ENCODE peak calls at places on chromosomes 1 and 21, in seven cellular contexts. Y is central memory CD4-positive, alpha-beta T cell; N is LNCaP clone FGC; V is activated gamma-delta T cell treated with Interleukin-2 at 50 U/mL for 16 hours; D is Calu3; W is CD4-positive, alpha-beta T cell; E is cardiac fibroblast. U is an unnamed sample.

GRCh38 chr21:35321322-35322200 is 272.5 kb upstream of the RUNX1 start:
- DNase-seq in V (no peak), D (no peak), W (no peak), E (no peak), Y (no peak), N (no peak), U (no peak)

GRCh38 chr1:104856518-104856917 is 1106.8 kb downstream of the AMY1C start:
- DNase-seq in Y (no peak), D (no peak), W (no peak), E (no peak), N (no peak), V (no peak), U (no peak)

GRCh38 chr1:67686272-67687197 is 1.5 kb downstream of the GADD45A start:
- DNase-seq in V (peak), E (peak), N (peak), W (peak), Y (peak), D (peak), U (peak)

GRCh38 chr1:43557744-43558245 is 27.1 kb downstream of the PTPRF start:
- DNase-seq in E (peak), D (peak), Y (no peak), N (no peak), W (no peak), V (no peak), U (no peak)

GRCh38 chr1:53681647-53682368 is 57.2 kb downstream of the GLIS1 start:
- DNase-seq in Y (peak), D (peak), V (peak), N (peak), W (peak), E (peak), U (peak)

GRCh38 chr1:80633947-80634710 is 1166.6 kb upstream of the ADGRL2 start:
- DNase-seq in Y (no peak), W (no peak), V (no peak), D (no peak), E (no peak), N (no peak), U (no peak)

GRCh38 chr1:6799499-6799898 is 14.2 kb downstream of the CAMTA1 start:
- DNase-seq in V (no peak), E (no peak), D (no peak), Y (no peak), W (no peak), N (no peak), U (no peak)

GRCh38 chr1:156025873-156026272 is 5.1 kb upstream of the SSR2 start:
- DNase-seq in D (peak), V (no peak), W (no peak), Y (no peak), N (no peak), E (peak), U (peak)

GRCh38 chr1:22259581-22260282 is 116.8 kb upstream of the WNT4 start:
- DNase-seq in N (peak), E (peak), V (no peak), W (no peak), D (no peak), Y (no peak), U (no peak)

GRCh38 chr1:236575523-236575922 is 28.8 kb downstream of the HEATR1 start:
- DNase-seq in V (no peak), D (no peak), E (peak), W (no peak), Y (no peak), N (no peak), U (no peak)

GRCh38 chr1:152479792-152480595 is 30.6 kb upstream of the LCE5A start:
- DNase-seq in E (peak), N (peak), Y (peak), D (peak), W (peak), V (peak), U (peak)

GRCh38 chr1:9413877-9414213 is 121.2 kb downstream of the SPSB1 start:
- DNase-seq in Y (no peak), W (no peak), E (peak), N (no peak), V (no peak), D (no peak), U (no peak)

GRCh38 chr1:163459539-163459938 is 137.8 kb downstream of the NUF2 start:
- DNase-seq in E (no peak), Y (no peak), N (no peak), W (no peak), D (no peak), V (no peak), U (no peak)

GRCh38 chr1:25462732-25463131 is 32.0 kb downstream of the MACO1 start:
- DNase-seq in D (no peak), E (peak), W (no peak), V (no peak), Y (no peak), N (peak), U (no peak)

GRCh38 chr1:209109001-209109785 is 474.3 kb upstream of the CAMK1G start:
- DNase-seq in Y (no peak), V (no peak), W (no peak), D (no peak), E (no peak), N (no peak), U (no peak)

GRCh38 chr1:55724551-55725325 is 509.6 kb upstream of the USP24 start:
- DNase-seq in V (no peak), D (no peak), E (peak), W (no peak), N (no peak), Y (no peak), U (no peak)

U was measured in activated T-helper 2 cell treated with anti-CD3 and anti-CD28 coated beads, Interferon-gamma antibody, Interleukin-2, Interleukin-4, amounts not matched to agents 10 μg/mL and 5 μg/mL and 100 μg/mL, durations not matched to agents 14 hours and 24 hours and 36 hours.